ENCODE peak calls at places on chromosomes 6 and 20, in four cellular contexts. V, J, C and A are unnamed samples. For H3K4me1, the result is how much of the 10 kb centered on the place peaks cover.

GRCh38 chr6:36241728-36242127 is 28.1 kb upstream of the PNPLA1 start:
- DNase-seq in V (peak), J (no peak), C (no peak), A (no peak)

GRCh38 chr6:147135211-147135672 is 69.0 kb upstream of the STXBP5 start:
- DNase-seq in V (no peak), J (no peak), C (no peak), A (no peak)

GRCh38 chr6:161890959-161891358 is 617.1 kb upstream of the AGPAT4 start:
- DNase-seq in V (no peak), J (no peak), C (no peak), A (no peak)

GRCh38 chr20:54340206-54340605 is 132.3 kb downstream of the PFDN4 start:
- DNase-seq in V (no peak), J (no peak), C (peak), A (no peak)

GRCh38 chr6:75183099-75183541 is 22.7 kb downstream of the COL12A1 start:
- DNase-seq in V (no peak), J (no peak), C (no peak), A (no peak)

GRCh38 chr6:155187096-155187495 is 76.7 kb upstream of the CLDN20 start:
- DNase-seq in V (no peak), J (no peak), C (no peak), A (no peak)

GRCh38 chr6:27275025-27275956 is 27.8 kb downstream of the PRSS16 start:
- DNase-seq in V (no peak), J (no peak), C (no peak), A (no peak)

GRCh38 chr20:7841967-7842301 is 98.3 kb downstream of the HAO1 start:
- DNase-seq in V (no peak), J (no peak), C (no peak), A (peak)

GRCh38 chr6:34544776-34545471 is 11.2 kb downstream of the SPDEF start:
- DNase-seq in V (no peak), J (no peak), C (no peak), A (no peak)

GRCh38 chr6:44855562-44856494 is 468.3 kb downstream of the CDC5L start:
- DNase-seq in V (no peak), J (no peak), C (no peak), A (no peak)

GRCh38 chr20:7693761-7694160 is 246.5 kb downstream of the HAO1 start:
- DNase-seq in V (no peak), J (no peak), C (no peak), A (no peak)

DNA sequence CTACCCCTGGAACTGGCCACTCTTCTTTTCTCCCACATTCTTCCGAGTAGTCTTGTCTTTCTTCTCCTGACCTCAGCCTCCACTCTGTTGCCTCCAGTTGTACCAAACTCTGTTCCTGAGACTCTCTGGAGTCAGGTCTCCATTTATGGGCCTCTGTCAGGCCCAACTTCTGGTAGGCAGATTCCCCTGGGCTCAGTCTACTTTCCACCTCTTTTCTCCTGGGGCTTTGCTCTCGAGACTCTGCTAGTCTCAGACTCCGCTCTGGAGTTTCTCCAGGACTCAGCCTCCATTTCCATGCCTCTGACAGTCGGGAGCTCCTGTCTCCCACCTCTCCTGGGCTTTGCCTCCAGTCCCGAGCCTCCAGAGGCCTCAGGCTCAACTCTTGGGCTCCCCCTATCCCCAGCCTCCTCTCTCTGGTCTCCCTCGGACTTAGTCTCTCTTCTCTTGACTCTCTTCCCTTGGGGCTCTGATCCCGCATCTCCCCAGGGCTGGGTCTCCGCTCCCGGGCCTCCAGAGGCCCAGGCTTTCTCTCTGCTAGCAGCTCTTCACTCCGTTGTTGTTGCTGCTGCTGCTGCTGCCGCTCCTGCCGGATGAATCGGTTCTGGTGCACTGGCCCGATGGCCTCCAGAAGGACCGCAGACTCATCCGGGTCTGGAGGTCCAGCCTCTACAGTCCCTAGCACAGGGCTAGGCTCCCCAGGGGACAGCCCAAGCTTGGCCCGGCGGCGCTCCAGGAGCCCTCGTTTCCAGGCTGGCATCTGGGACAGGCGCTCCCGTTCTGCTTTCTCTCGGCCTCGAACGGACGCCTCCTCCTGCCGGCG is 1.1 kb downstream of the PPP1R18 start:
- DNase-seq in V (peak), J (peak), C (no peak), A (no peak)
- H3K4me3 ChIP-seq in V (peak), J (peak), C (peak), A (peak)

GRCh38 chr20:23143098-23143497 is 57.0 kb upstream of the CD93 start:
- DNase-seq in V (no peak), J (peak), C (peak), A (peak)
- H3K4me1 ChIP-seq in V (under half), J (under half), C (under half), A (under half)

DNA sequence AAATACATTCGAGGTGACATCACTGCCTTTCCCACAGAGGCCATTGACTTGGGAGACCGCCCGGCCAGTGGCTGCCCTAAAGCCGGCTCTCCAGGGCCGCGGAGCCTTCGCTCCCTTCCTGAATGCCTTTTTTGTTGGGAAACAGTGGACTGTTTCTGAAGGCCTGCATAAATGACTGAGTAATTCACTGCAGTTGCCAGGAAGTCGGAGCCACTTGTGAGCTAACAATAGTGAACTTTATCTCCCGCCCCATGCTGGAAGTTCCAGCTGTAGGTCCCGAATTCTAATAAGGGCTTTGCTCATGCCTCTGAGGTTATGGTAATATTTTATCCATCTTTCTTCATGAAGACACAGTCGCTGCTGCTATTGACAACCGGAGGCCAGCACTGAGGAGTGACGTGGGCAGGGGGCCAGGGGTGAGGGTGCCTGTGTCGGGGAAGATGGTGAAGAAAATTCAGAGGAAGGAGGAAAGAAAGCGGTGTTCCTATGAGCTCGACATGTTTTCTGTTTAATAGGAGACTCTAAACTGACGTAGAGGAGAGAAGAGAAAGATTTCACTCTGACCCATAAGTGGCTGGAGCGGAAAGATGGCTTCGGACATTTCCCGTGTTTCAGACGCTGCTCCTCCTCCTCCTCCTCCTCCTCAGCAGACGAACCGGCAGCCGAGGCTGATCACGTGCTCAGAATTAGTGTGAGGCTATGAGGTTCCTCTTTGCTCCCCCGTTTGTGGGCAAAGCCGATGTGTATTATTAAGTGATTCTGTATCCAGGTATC is 671.2 kb downstream of the QKI start:
- DNase-seq in V (no peak), J (no peak), C (no peak), A (peak)
- H3K27ac ChIP-seq in V (no peak), J (peak), C (peak), A (peak)

DNA sequence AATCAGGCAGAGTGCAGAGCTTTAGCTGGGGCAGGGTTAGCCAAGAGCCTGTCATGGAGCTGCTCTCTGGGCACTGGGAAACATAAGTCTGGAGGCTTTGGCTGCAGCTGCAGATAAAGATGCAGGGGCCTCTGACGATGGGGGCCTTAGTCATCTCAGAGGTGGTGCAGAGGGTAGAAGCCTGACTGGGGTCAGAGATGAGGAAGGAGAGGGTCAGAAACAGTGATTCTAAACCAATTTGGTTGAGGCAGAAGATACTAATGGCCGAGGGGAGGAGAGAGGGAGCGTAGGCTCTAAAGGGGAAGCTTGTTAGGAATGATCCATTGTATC is 33.7 kb downstream of the PLEKHG1 start:
- DNase-seq in V (no peak), J (no peak), C (no peak), A (no peak)
- H3K4me3 ChIP-seq in V (peak), J (no peak), C (no peak), A (no peak)

GRCh38 chr6:69915346-69915745 is 49.0 kb downstream of the COL19A1 start:
- DNase-seq in V (no peak), J (no peak), C (no peak), A (no peak)
- H3K4me1 ChIP-seq in V (under half), J (under half), C (under half), A (under half)

DNA sequence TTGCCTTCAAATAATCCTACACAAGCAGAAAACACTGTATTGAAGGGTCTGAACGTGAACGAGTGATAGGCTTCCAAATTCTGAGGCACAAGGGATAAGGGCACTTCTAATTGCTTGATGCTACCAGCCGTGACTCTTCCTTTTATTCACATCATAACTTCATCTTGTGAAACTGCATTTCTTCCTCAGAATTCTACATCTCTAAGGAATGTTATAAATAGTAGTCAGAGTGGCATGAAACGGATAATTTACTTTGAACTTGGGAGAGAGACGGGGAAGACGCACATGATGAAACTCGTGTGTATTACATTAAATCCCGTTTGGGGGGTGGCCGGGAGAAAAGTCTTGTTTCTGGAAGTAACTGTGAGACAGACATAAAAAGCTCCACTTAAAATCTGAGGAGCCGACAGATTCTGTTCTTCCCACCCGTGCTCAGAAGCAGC is 754 bp downstream of the HDDC2 start:
- DNase-seq in V (no peak), J (no peak), C (no peak), A (no peak)
- H3K27ac ChIP-seq in V (peak), J (peak), C (peak), A (peak)

GRCh38 chr6:108897371-108897770 is 49.1 kb downstream of the ARMC2 start:
- DNase-seq in V (no peak), J (no peak), C (peak), A (no peak)

GRCh38 chr6:108895591-108895990 is 47.4 kb downstream of the ARMC2 start:
- DNase-seq in V (no peak), J (no peak), C (no peak), A (no peak)

DNA sequence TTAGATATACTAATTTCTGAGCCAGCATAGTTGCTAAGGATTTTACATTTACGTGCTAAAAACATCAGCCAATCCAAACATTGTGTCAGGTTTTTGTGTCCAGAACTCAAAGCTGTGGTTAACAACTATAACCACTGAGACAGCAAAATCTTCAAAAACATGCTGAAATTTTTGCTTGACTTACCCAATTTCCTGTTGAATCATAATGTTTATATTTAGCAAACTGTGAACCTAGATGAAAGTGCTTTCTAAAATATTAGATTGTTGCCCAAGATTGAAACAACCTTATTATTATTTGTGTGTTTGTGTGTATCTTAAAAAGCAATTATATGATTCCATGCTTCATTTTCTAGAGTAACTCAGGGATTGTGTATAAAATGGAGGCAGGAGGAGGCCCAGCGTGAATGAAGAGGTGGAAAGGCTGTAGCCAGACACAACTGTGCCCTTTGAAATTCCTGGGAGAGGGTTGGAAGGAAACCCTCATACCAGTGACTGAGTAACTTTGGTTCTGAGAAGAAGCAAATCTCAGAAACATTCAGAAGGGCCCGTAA is 48.0 kb downstream of the ARMC2 start:
- DNase-seq in V (no peak), J (no peak), C (no peak), A (no peak)
- H3K4me3 ChIP-seq in V (no peak), J (no peak), C (no peak), A (no peak)

GRCh38 chr20:47453167-47453782 is 48.4 kb upstream of the NCOA3 start:
- DNase-seq in V (peak), J (peak), C (no peak), A (peak)
- H3K4me1 ChIP-seq in V (half or more), J (under half), C (under half), A (under half)

DNA sequence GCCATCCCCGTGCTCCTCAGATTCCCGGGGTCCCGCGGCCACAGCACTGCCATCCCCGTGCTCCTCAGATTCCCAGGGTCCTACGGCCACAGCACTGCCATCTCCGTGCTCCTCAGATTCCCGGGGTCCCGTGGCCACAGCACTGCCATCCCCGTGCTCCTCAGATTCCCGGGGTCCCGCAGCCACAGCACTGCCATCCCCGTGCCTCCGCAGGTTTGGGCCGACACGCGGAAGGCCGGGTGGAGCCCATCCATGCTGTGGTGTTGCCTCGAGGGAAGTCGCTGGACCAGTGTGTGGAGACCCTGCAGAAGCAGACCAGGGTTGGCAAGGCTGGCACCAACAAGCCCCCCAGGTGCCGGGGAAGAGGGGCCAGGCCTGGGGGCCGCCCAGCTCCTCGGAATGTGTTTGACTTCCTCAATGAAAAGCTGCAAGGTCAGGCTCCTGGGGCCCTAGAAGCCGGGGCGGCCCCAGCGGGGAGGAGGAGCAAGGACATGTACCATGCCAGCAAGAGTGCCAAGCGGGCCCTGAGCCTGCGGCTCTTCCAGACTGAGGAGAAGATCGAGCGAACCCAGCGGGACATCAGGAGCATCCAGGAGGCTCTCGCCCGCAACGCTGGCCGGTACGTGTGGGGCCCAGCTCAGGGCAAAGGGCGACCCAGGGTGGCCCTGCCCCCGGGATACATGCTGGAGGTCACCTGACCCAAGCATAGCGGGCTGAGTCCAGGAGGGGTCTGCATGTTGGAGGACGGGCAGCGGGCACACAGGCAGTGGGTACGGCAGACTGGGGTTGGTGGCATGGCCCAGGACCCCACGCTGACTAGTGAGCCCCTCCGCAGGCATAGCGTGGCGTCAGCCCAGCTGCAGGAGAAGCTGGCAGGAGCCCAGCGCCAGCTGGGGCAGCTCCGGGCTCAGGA is 1.3 kb upstream of the LIME1 start:
- DNase-seq in V (no peak), J (no peak), C (no peak), A (peak)
- H3K27ac ChIP-seq in V (peak), J (no peak), C (no peak), A (no peak)